ENCODE peak calls at places on chromosomes 6 and 20, in eight cellular contexts. One of them, this sample, is unnamed.
A peak's percentile ranks its signal among the peaks of the same experiment; 100 is the strongest.

GRCh38 chr6:168683621-168684020 is 242.6 kb downstream of the SMOC2 start:
- DNase-seq in upper lobe of left lung: no peak
- DNase-seq in cardiac muscle cell: no peak
- DNase-seq in PC-3: no peak
- DNase-seq in heart left ventricle: no peak
- DNase-seq in PC-9: no peak
- DNase-seq in pancreas: no peak
- DNase-seq in endothelial cell of umbilical vein: no peak
- DNase-seq in this sample: no peak

GRCh38 chr6:155580904-155581303 is 125.3 kb upstream of the NOX3 start:
- DNase-seq in upper lobe of left lung: no peak
- DNase-seq in cardiac muscle cell: no peak
- DNase-seq in PC-3: no peak
- DNase-seq in heart left ventricle: no peak
- DNase-seq in PC-9: no peak
- DNase-seq in pancreas: no peak
- DNase-seq in endothelial cell of umbilical vein: no peak
- DNase-seq in this sample: no peak

GRCh38 chr20:362271-363254 is 15.7 kb downstream of the NRSN2 start:
- DNase-seq in upper lobe of left lung: no peak
- DNase-seq in cardiac muscle cell: no peak
- DNase-seq in PC-3: peak; percentile 99
- DNase-seq in heart left ventricle: peak; percentile 87
- DNase-seq in PC-9: peak; percentile 91
- DNase-seq in pancreas: peak; percentile 94
- DNase-seq in endothelial cell of umbilical vein: peak; percentile 89
- DNase-seq in this sample: peak; percentile 82

GRCh38 chr6:125597411-125598253 is 151.8 kb upstream of the HEY2 start:
- DNase-seq in upper lobe of left lung: peak; percentile 85
- DNase-seq in cardiac muscle cell: peak; percentile 73
- DNase-seq in PC-3: no peak
- DNase-seq in heart left ventricle: no peak
- DNase-seq in PC-9: no peak
- DNase-seq in pancreas: no peak
- DNase-seq in endothelial cell of umbilical vein: no peak
- DNase-seq in this sample: peak; percentile 11

GRCh38 chr6:136723780-136724179 is 68.5 kb downstream of the MAP3K5 start:
- DNase-seq in upper lobe of left lung: no peak
- DNase-seq in cardiac muscle cell: no peak
- DNase-seq in PC-3: peak; percentile 10
- DNase-seq in heart left ventricle: no peak
- DNase-seq in PC-9: no peak
- DNase-seq in pancreas: no peak
- DNase-seq in endothelial cell of umbilical vein: peak; percentile 67
- DNase-seq in this sample: no peak

GRCh38 chr6:44649365-44650025 is 262.0 kb downstream of the CDC5L start:
- DNase-seq in upper lobe of left lung: no peak
- DNase-seq in cardiac muscle cell: no peak
- DNase-seq in PC-3: peak; percentile 53
- DNase-seq in heart left ventricle: no peak
- DNase-seq in PC-9: no peak
- DNase-seq in pancreas: no peak
- DNase-seq in endothelial cell of umbilical vein: no peak
- DNase-seq in this sample: no peak

GRCh38 chr6:73728548-73729205 is 32.7 kb downstream of the CD109 start:
- DNase-seq in upper lobe of left lung: no peak
- DNase-seq in cardiac muscle cell: no peak
- DNase-seq in PC-3: no peak
- DNase-seq in heart left ventricle: no peak
- DNase-seq in PC-9: no peak
- DNase-seq in pancreas: no peak
- DNase-seq in endothelial cell of umbilical vein: no peak
- DNase-seq in this sample: no peak

GRCh38 chr6:113184736-113185135 is 672.4 kb upstream of the MARCKS start:
- DNase-seq in upper lobe of left lung: no peak
- DNase-seq in cardiac muscle cell: no peak
- DNase-seq in PC-3: no peak
- DNase-seq in heart left ventricle: peak; percentile 76
- DNase-seq in PC-9: no peak
- DNase-seq in pancreas: no peak
- DNase-seq in endothelial cell of umbilical vein: no peak
- DNase-seq in this sample: no peak

GRCh38 chr6:170160628-170161611 is 130.0 kb downstream of the DLL1 start:
- DNase-seq in upper lobe of left lung: no peak
- DNase-seq in cardiac muscle cell: no peak
- DNase-seq in PC-3: no peak
- DNase-seq in heart left ventricle: no peak
- DNase-seq in PC-9: no peak
- DNase-seq in pancreas: no peak
- DNase-seq in endothelial cell of umbilical vein: no peak
- DNase-seq in this sample: no peak

GRCh38 chr20:13285408-13285807 is 64.3 kb downstream of the ISM1 start:
- DNase-seq in upper lobe of left lung: no peak
- DNase-seq in cardiac muscle cell: no peak
- DNase-seq in PC-3: no peak
- DNase-seq in heart left ventricle: no peak
- DNase-seq in PC-9: no peak
- DNase-seq in pancreas: no peak
- DNase-seq in endothelial cell of umbilical vein: no peak
- DNase-seq in this sample: no peak

GRCh38 chr6:118644007-118644406 is 7.4 kb downstream of the CEP85L start:
- DNase-seq in upper lobe of left lung: no peak
- DNase-seq in cardiac muscle cell: no peak
- DNase-seq in PC-3: no peak
- DNase-seq in heart left ventricle: no peak
- DNase-seq in PC-9: no peak
- DNase-seq in pancreas: no peak
- DNase-seq in endothelial cell of umbilical vein: no peak
- DNase-seq in this sample: no peak

GRCh38 chr6:53803081-53803860 is 8.5 kb downstream of the LRRC1 start:
- DNase-seq in upper lobe of left lung: peak; percentile 1
- DNase-seq in cardiac muscle cell: no peak
- DNase-seq in PC-3: no peak
- DNase-seq in heart left ventricle: no peak
- DNase-seq in PC-9: no peak
- DNase-seq in pancreas: no peak
- DNase-seq in endothelial cell of umbilical vein: no peak
- DNase-seq in this sample: no peak

GRCh38 chr6:127206531-127207065 is 60.1 kb upstream of the RNF146 start:
- DNase-seq in upper lobe of left lung: no peak
- DNase-seq in cardiac muscle cell: no peak
- DNase-seq in PC-3: peak; percentile 14
- DNase-seq in heart left ventricle: no peak
- DNase-seq in PC-9: no peak
- DNase-seq in pancreas: no peak
- DNase-seq in endothelial cell of umbilical vein: peak; percentile 44
- DNase-seq in this sample: no peak

GRCh38 chr6:39289490-39289889 is 24.7 kb downstream of the KCNK17 start:
- DNase-seq in upper lobe of left lung: no peak
- DNase-seq in cardiac muscle cell: no peak
- DNase-seq in PC-3: peak; percentile 19
- DNase-seq in heart left ventricle: no peak
- DNase-seq in PC-9: no peak
- DNase-seq in pancreas: no peak
- DNase-seq in endothelial cell of umbilical vein: no peak
- DNase-seq in this sample: no peak

GRCh38 chr6:133966654-133967300 is 13.8 kb downstream of the TBPL1 start:
- DNase-seq in upper lobe of left lung: no peak
- DNase-seq in cardiac muscle cell: no peak
- DNase-seq in PC-3: no peak
- DNase-seq in heart left ventricle: no peak
- DNase-seq in PC-9: no peak
- DNase-seq in pancreas: no peak
- DNase-seq in endothelial cell of umbilical vein: no peak
- DNase-seq in this sample: no peak

GRCh38 chr6:3530515-3530914 is 73.7 kb upstream of the SLC22A23 start:
- DNase-seq in upper lobe of left lung: no peak
- DNase-seq in cardiac muscle cell: no peak
- DNase-seq in PC-3: no peak
- DNase-seq in heart left ventricle: no peak
- DNase-seq in PC-9: no peak
- DNase-seq in pancreas: no peak
- DNase-seq in endothelial cell of umbilical vein: no peak
- DNase-seq in this sample: no peak

GRCh38 chr6:131460603-131460995 is 112.4 kb upstream of the ARG1 start:
- DNase-seq in upper lobe of left lung: no peak
- DNase-seq in cardiac muscle cell: no peak
- DNase-seq in PC-3: no peak
- DNase-seq in heart left ventricle: no peak
- DNase-seq in PC-9: no peak
- DNase-seq in pancreas: no peak
- DNase-seq in endothelial cell of umbilical vein: no peak
- DNase-seq in this sample: no peak

GRCh38 chr6:36464233-36464632 is 21.4 kb downstream of the KCTD20 start:
- DNase-seq in upper lobe of left lung: no peak
- DNase-seq in cardiac muscle cell: no peak
- DNase-seq in PC-3: no peak
- DNase-seq in heart left ventricle: no peak
- DNase-seq in PC-9: no peak
- DNase-seq in pancreas: no peak
- DNase-seq in endothelial cell of umbilical vein: no peak
- DNase-seq in this sample: no peak

GRCh38 chr20:1987826-1988225 is 6.0 kb downstream of the PDYN start:
- DNase-seq in upper lobe of left lung: no peak
- DNase-seq in cardiac muscle cell: no peak
- DNase-seq in PC-3: peak; percentile 41
- DNase-seq in heart left ventricle: no peak
- DNase-seq in PC-9: no peak
- DNase-seq in pancreas: no peak
- DNase-seq in endothelial cell of umbilical vein: no peak
- DNase-seq in this sample: no peak

GRCh38 chr20:39453890-39454289 is 491.7 kb downstream of the DHX35 start:
- DNase-seq in upper lobe of left lung: peak; percentile 28
- DNase-seq in cardiac muscle cell: no peak
- DNase-seq in PC-3: no peak
- DNase-seq in heart left ventricle: no peak
- DNase-seq in PC-9: no peak
- DNase-seq in pancreas: no peak
- DNase-seq in endothelial cell of umbilical vein: no peak
- DNase-seq in this sample: no peak

GRCh38 chr6:109073344-109074235 is 21.1 kb downstream of the SESN1 start:
- DNase-seq in upper lobe of left lung: no peak
- DNase-seq in cardiac muscle cell: peak; percentile 77
- DNase-seq in PC-3: peak; percentile 74
- DNase-seq in heart left ventricle: peak; percentile 46
- DNase-seq in PC-9: peak; percentile 68
- DNase-seq in pancreas: no peak
- DNase-seq in endothelial cell of umbilical vein: peak; percentile 77
- DNase-seq in this sample: no peak

GRCh38 chr20:32946629-32947028 is 57.6 kb downstream of the SUN5 start:
- DNase-seq in upper lobe of left lung: no peak
- DNase-seq in cardiac muscle cell: no peak
- DNase-seq in PC-3: no peak
- DNase-seq in heart left ventricle: no peak
- DNase-seq in PC-9: no peak
- DNase-seq in pancreas: no peak
- DNase-seq in endothelial cell of umbilical vein: no peak
- DNase-seq in this sample: no peak

GRCh38 chr6:2434116-2434515 is 188.7 kb upstream of the GMDS start:
- DNase-seq in upper lobe of left lung: peak; percentile 50
- DNase-seq in cardiac muscle cell: no peak
- DNase-seq in PC-3: peak; percentile 90
- DNase-seq in heart left ventricle: no peak
- DNase-seq in PC-9: peak; percentile 87
- DNase-seq in pancreas: no peak
- DNase-seq in endothelial cell of umbilical vein: no peak
- DNase-seq in this sample: no peak

GRCh38 chr6:7148100-7148822 is 40.5 kb downstream of the RREB1 start:
- DNase-seq in upper lobe of left lung: no peak
- DNase-seq in cardiac muscle cell: no peak
- DNase-seq in PC-3: peak; percentile 91
- DNase-seq in heart left ventricle: no peak
- DNase-seq in PC-9: peak; percentile 58
- DNase-seq in pancreas: no peak
- DNase-seq in endothelial cell of umbilical vein: no peak
- DNase-seq in this sample: no peak
- H3K36me3 ChIP-seq in upper lobe of left lung: no peaks in the 10 kb centered on the region
- H3K36me3 ChIP-seq in cardiac muscle cell: no peaks in the 10 kb centered on the region
- H3K36me3 ChIP-seq in PC-3: no peaks in the 10 kb centered on the region
- H3K36me3 ChIP-seq in heart left ventricle: no peaks in the 10 kb centered on the region
- H3K36me3 ChIP-seq in PC-9: no peaks in the 10 kb centered on the region
- H3K36me3 ChIP-seq in pancreas: no peaks in the 10 kb centered on the region
- H3K36me3 ChIP-seq in endothelial cell of umbilical vein: no peaks in the 10 kb centered on the region
- H3K36me3 ChIP-seq in this sample: no peaks in the 10 kb centered on the region

GRCh38 chr6:35145757-35146156 is 4.6 kb upstream of the TCP11 start:
- DNase-seq in upper lobe of left lung: no peak
- DNase-seq in cardiac muscle cell: no peak
- DNase-seq in PC-3: no peak
- DNase-seq in heart left ventricle: no peak
- DNase-seq in PC-9: no peak
- DNase-seq in pancreas: no peak
- DNase-seq in endothelial cell of umbilical vein: no peak
- DNase-seq in this sample: no peak
- TF ChIP-seq CTCF in upper lobe of left lung: no peak
- TF ChIP-seq CTCF in cardiac muscle cell: no peak
- TF ChIP-seq CTCF in PC-3: no peak
- TF ChIP-seq CTCF in heart left ventricle: no peak
- TF ChIP-seq CTCF in PC-9: no peak
- TF ChIP-seq CTCF in pancreas: no peak
- TF ChIP-seq CTCF in endothelial cell of umbilical vein: no peak
- TF ChIP-seq CTCF in this sample: no peak

GRCh38 chr6:143676437-143677045 is 1.2 kb upstream of the PHACTR2 start:
- DNase-seq in upper lobe of left lung: no peak
- DNase-seq in cardiac muscle cell: no peak
- DNase-seq in PC-3: no peak
- DNase-seq in heart left ventricle: no peak
- DNase-seq in PC-9: peak; percentile 76
- DNase-seq in pancreas: no peak
- DNase-seq in endothelial cell of umbilical vein: no peak
- DNase-seq in this sample: no peak

GRCh38 chr6:143677577-143677890 is 231 bp upstream of the PHACTR2 start:
- DNase-seq in upper lobe of left lung: no peak
- DNase-seq in cardiac muscle cell: no peak
- DNase-seq in PC-3: no peak
- DNase-seq in heart left ventricle: no peak
- DNase-seq in PC-9: no peak
- DNase-seq in pancreas: no peak
- DNase-seq in endothelial cell of umbilical vein: no peak
- DNase-seq in this sample: no peak

GRCh38 chr6:143677891-143678737 is at the start of gene PHACTR2:
- DNase-seq in upper lobe of left lung: peak; percentile 94
- DNase-seq in cardiac muscle cell: peak; percentile 90
- DNase-seq in PC-3: peak; percentile 57
- DNase-seq in heart left ventricle: peak; percentile 85
- DNase-seq in PC-9: peak; percentile 41
- DNase-seq in pancreas: peak; percentile 70
- DNase-seq in endothelial cell of umbilical vein: peak; percentile 82
- DNase-seq in this sample: peak; percentile 72

GRCh38 chr6:143680157-143680556 is 2.4 kb downstream of the PHACTR2 start:
- DNase-seq in upper lobe of left lung: no peak
- DNase-seq in cardiac muscle cell: no peak
- DNase-seq in PC-3: no peak
- DNase-seq in heart left ventricle: no peak
- DNase-seq in PC-9: no peak
- DNase-seq in pancreas: no peak
- DNase-seq in endothelial cell of umbilical vein: peak; percentile 47
- DNase-seq in this sample: no peak

GRCh38 chr6:143678980-143679379 is 1.2 kb downstream of the PHACTR2 start:
- DNase-seq in upper lobe of left lung: no peak
- DNase-seq in cardiac muscle cell: peak; percentile 17
- DNase-seq in PC-3: peak; percentile 47
- DNase-seq in heart left ventricle: no peak
- DNase-seq in PC-9: no peak
- DNase-seq in pancreas: no peak
- DNase-seq in endothelial cell of umbilical vein: peak; percentile 64
- DNase-seq in this sample: no peak
- H3K4me1 ChIP-seq in upper lobe of left lung: peaks cover 24% of the 10 kb centered on the region
- H3K4me1 ChIP-seq in cardiac muscle cell: peaks cover 23% of the 10 kb centered on the region
- H3K4me1 ChIP-seq in PC-3: peaks cover 53% of the 10 kb centered on the region
- H3K4me1 ChIP-seq in heart left ventricle: no peaks in the 10 kb centered on the region
- H3K4me1 ChIP-seq in PC-9: peaks cover 59% of the 10 kb centered on the region
- H3K4me1 ChIP-seq in pancreas: peaks cover 3% of the 10 kb centered on the region
- H3K4me1 ChIP-seq in endothelial cell of umbilical vein: peaks cover 36% of the 10 kb centered on the region
- H3K4me1 ChIP-seq in this sample: peaks cover under 1% of the 10 kb centered on the region

GRCh38 chr20:38083338-38084048 is 49.9 kb downstream of the RPRD1B start:
- DNase-seq in upper lobe of left lung: no peak
- DNase-seq in cardiac muscle cell: no peak
- DNase-seq in PC-3: no peak
- DNase-seq in heart left ventricle: peak; percentile 33
- DNase-seq in PC-9: no peak
- DNase-seq in pancreas: no peak
- DNase-seq in endothelial cell of umbilical vein: no peak
- DNase-seq in this sample: no peak
- H3K36me3 ChIP-seq in upper lobe of left lung: peaks cover 11% of the 10 kb centered on the region
- H3K36me3 ChIP-seq in cardiac muscle cell: peaks cover 7% of the 10 kb centered on the region
- H3K36me3 ChIP-seq in PC-3: peaks cover 68% of the 10 kb centered on the region
- H3K36me3 ChIP-seq in heart left ventricle: peaks cover 5% of the 10 kb centered on the region
- H3K36me3 ChIP-seq in PC-9: peaks cover 25% of the 10 kb centered on the region
- H3K36me3 ChIP-seq in pancreas: peaks cover 5% of the 10 kb centered on the region
- H3K36me3 ChIP-seq in endothelial cell of umbilical vein: no peaks in the 10 kb centered on the region
- H3K36me3 ChIP-seq in this sample: no peaks in the 10 kb centered on the region

This sample was measured in mucosa of descending colon.